ENCODE peak calls at places on chromosomes 7 and 10, in five cellular contexts. One of them, this sample, is unnamed. For H3K27me3, the result is how much of the 10 kb centered on the place peaks cover.

GRCh38 chr7:22633954-22634474 is 93.0 kb upstream of the IL6 start:
- DNase-seq in HCT116: no peak
- DNase-seq in lower lobe of right lung: no peak
- DNase-seq in mammary epithelial cell: no peak
- DNase-seq in mesendoderm: no peak
- DNase-seq in this sample: no peak

GRCh38 chr7:142516038-142516501 is 233.2 kb upstream of the PRSS1 start:
- DNase-seq in mammary epithelial cell: peak
- DNase-seq in mesendoderm: peak
- DNase-seq in HCT116: peak
- DNase-seq in lower lobe of right lung: no peak
- DNase-seq in this sample: no peak

GRCh38 chr7:44109991-44110390 is 5.8 kb downstream of the AEBP1 start:
- DNase-seq in lower lobe of right lung: no peak
- DNase-seq in mesendoderm: no peak
- DNase-seq in HCT116: no peak
- DNase-seq in mammary epithelial cell: no peak
- DNase-seq in this sample: no peak

GRCh38 chr7:129951076-129952011 is 1.4 kb downstream of the UBE2H start:
- DNase-seq in mammary epithelial cell: peak
- DNase-seq in mesendoderm: peak
- DNase-seq in lower lobe of right lung: no peak
- DNase-seq in HCT116: no peak
- DNase-seq in this sample: peak

GRCh38 chr10:50224330-50224952 is 26.9 kb downstream of the ASAH2 start:
- DNase-seq in mammary epithelial cell: peak
- DNase-seq in HCT116: peak
- DNase-seq in lower lobe of right lung: no peak
- DNase-seq in mesendoderm: peak
- DNase-seq in this sample: peak

GRCh38 chr7:85172530-85172941 is 14.3 kb downstream of the SEMA3D start:
- DNase-seq in lower lobe of right lung: no peak
- DNase-seq in HCT116: no peak
- DNase-seq in mammary epithelial cell: peak
- DNase-seq in mesendoderm: no peak
- DNase-seq in this sample: peak

GRCh38 chr10:133357293-133358151 is at the start of gene FUOM:
- DNase-seq in mammary epithelial cell: no peak
- DNase-seq in lower lobe of right lung: peak
- DNase-seq in HCT116: peak
- DNase-seq in mesendoderm: peak
- DNase-seq in this sample: peak

GRCh38 chr7:43904533-43905208 is 1.7 kb downstream of the URGCP start:
- DNase-seq in mammary epithelial cell: peak
- DNase-seq in lower lobe of right lung: no peak
- DNase-seq in mesendoderm: no peak
- DNase-seq in HCT116: no peak
- DNase-seq in this sample: no peak

GRCh38 chr7:99201027-99201426 is 6.9 kb downstream of the KPNA7 start:
- DNase-seq in lower lobe of right lung: no peak
- DNase-seq in HCT116: no peak
- DNase-seq in mammary epithelial cell: peak
- DNase-seq in mesendoderm: no peak
- DNase-seq in this sample: peak

GRCh38 chr10:119450606-119451304 is 91.8 kb downstream of the RGS10 start:
- DNase-seq in HCT116: no peak
- DNase-seq in mesendoderm: no peak
- DNase-seq in mammary epithelial cell: no peak
- DNase-seq in lower lobe of right lung: peak
- DNase-seq in this sample: peak

GRCh38 chr10:4459531-4459930 is 366.5 kb upstream of the AKR1E2 start:
- DNase-seq in mesendoderm: no peak
- DNase-seq in HCT116: no peak
- DNase-seq in lower lobe of right lung: no peak
- DNase-seq in mammary epithelial cell: no peak
- DNase-seq in this sample: peak

GRCh38 chr10:118568327-118568848 is 27.1 kb downstream of the PRLHR start:
- DNase-seq in mammary epithelial cell: peak
- DNase-seq in lower lobe of right lung: no peak
- DNase-seq in mesendoderm: peak
- DNase-seq in HCT116: peak
- DNase-seq in this sample: peak

GRCh38 chr10:60006046-60006445 is 99.7 kb upstream of the CCDC6 start:
- DNase-seq in mammary epithelial cell: peak
- DNase-seq in mesendoderm: no peak
- DNase-seq in HCT116: no peak
- DNase-seq in lower lobe of right lung: no peak
- DNase-seq in this sample: no peak

GRCh38 chr7:77569514-77570232 is 32.6 kb downstream of the PTPN12 start:
- DNase-seq in HCT116: no peak
- DNase-seq in mammary epithelial cell: no peak
- DNase-seq in mesendoderm: no peak
- DNase-seq in lower lobe of right lung: no peak
- DNase-seq in this sample: peak

GRCh38 chr10:3786295-3786981 is 1.4 kb upstream of the KLF6 start:
- DNase-seq in lower lobe of right lung: peak
- DNase-seq in mammary epithelial cell: peak
- DNase-seq in mesendoderm: peak
- DNase-seq in HCT116: peak
- DNase-seq in this sample: no peak

GRCh38 chr10:11331706-11332105 is 279.7 kb downstream of the USP6NL start:
- DNase-seq in mammary epithelial cell: no peak
- DNase-seq in mesendoderm: no peak
- DNase-seq in lower lobe of right lung: no peak
- DNase-seq in HCT116: no peak
- DNase-seq in this sample: peak

GRCh38 chr7:1910827-1911226 is 240.8 kb downstream of the ELFN1 start:
- DNase-seq in mesendoderm: no peak
- DNase-seq in mammary epithelial cell: no peak
- DNase-seq in HCT116: no peak
- DNase-seq in lower lobe of right lung: no peak
- DNase-seq in this sample: no peak

GRCh38 chr7:9937944-9938631 is 1035.6 kb upstream of the PHF14 start:
- DNase-seq in mesendoderm: peak
- DNase-seq in lower lobe of right lung: no peak
- DNase-seq in HCT116: no peak
- DNase-seq in mammary epithelial cell: peak
- DNase-seq in this sample: no peak

GRCh38 chr10:79505771-79506351 is 6.5 kb upstream of the EIF5AL1 start:
- DNase-seq in HCT116: no peak
- DNase-seq in mesendoderm: no peak
- DNase-seq in mammary epithelial cell: no peak
- DNase-seq in lower lobe of right lung: no peak
- DNase-seq in this sample: no peak

GRCh38 chr7:116322541-116322940 is 112.2 kb downstream of the TES start:
- DNase-seq in HCT116: no peak
- DNase-seq in mammary epithelial cell: no peak
- DNase-seq in mesendoderm: no peak
- DNase-seq in lower lobe of right lung: no peak
- DNase-seq in this sample: no peak
- H3K27ac ChIP-seq in HCT116: no peak
- H3K27ac ChIP-seq in mammary epithelial cell: no peak
- H3K27ac ChIP-seq in mesendoderm: no peak
- H3K27ac ChIP-seq in lower lobe of right lung: no peak
- H3K27ac ChIP-seq in this sample: peak

GRCh38 chr10:104255244-104255981 is 721 bp downstream of the GSTO1 start:
- DNase-seq in HCT116: no peak
- DNase-seq in mesendoderm: peak
- DNase-seq in mammary epithelial cell: peak
- DNase-seq in lower lobe of right lung: no peak
- DNase-seq in this sample: peak

GRCh38 chr10:104258209-104258608 is 3.5 kb downstream of the GSTO1 start:
- DNase-seq in mesendoderm: no peak
- DNase-seq in HCT116: no peak
- DNase-seq in mammary epithelial cell: no peak
- DNase-seq in lower lobe of right lung: no peak
- DNase-seq in this sample: no peak

GRCh38 chr10:104254493-104255243 is at the start of gene GSTO1:
- DNase-seq in mesendoderm: peak
- DNase-seq in HCT116: peak
- DNase-seq in lower lobe of right lung: peak
- DNase-seq in mammary epithelial cell: peak
- DNase-seq in this sample: peak

GRCh38 chr10:104257235-104257634 is 2.5 kb downstream of the GSTO1 start:
- DNase-seq in mammary epithelial cell: peak
- DNase-seq in lower lobe of right lung: no peak
- DNase-seq in HCT116: no peak
- DNase-seq in mesendoderm: no peak
- DNase-seq in this sample: no peak

DNA sequence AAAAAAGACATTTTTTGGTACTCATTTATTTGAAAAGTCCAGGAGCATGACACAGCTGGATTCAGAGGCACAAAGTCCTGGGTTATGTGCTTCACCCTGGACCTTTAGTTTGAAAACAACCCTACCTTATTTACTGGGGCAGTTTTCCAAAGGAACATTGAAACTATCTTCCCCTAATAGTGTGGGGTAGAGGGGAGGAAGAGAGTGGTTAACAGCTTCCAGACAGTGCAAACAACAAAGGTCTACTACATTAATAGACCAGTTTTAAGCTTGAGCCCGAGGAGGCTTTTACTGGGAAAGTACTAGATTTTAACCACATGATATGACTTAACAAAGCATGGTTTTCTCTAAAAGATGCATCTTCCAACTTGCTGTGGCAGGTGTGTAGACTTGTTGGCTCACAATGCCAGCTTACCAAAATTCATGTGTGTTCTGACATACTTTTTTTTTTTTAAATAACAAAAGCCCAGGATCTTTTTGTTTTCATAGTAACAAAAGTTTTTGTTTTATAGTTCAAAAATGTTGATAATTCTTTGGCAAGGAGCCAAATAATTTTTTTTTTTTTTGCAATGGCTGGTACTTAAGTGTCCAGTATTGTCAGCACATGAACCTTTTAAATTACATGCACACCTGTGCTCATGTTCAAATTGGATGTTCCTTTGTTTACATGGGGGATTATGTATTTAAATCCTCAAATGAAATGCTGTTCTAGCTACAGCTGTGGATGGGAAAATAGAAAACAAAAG is 1.8 kb downstream of the GSTO1 start:
- DNase-seq in HCT116: no peak
- DNase-seq in mesendoderm: no peak
- DNase-seq in lower lobe of right lung: no peak
- DNase-seq in mammary epithelial cell: peak
- DNase-seq in this sample: no peak
- H3K4me3 ChIP-seq in HCT116: no peak
- H3K4me3 ChIP-seq in mesendoderm: peak
- H3K4me3 ChIP-seq in lower lobe of right lung: peak
- H3K4me3 ChIP-seq in mammary epithelial cell: peak
- H3K4me3 ChIP-seq in this sample: peak

DNA sequence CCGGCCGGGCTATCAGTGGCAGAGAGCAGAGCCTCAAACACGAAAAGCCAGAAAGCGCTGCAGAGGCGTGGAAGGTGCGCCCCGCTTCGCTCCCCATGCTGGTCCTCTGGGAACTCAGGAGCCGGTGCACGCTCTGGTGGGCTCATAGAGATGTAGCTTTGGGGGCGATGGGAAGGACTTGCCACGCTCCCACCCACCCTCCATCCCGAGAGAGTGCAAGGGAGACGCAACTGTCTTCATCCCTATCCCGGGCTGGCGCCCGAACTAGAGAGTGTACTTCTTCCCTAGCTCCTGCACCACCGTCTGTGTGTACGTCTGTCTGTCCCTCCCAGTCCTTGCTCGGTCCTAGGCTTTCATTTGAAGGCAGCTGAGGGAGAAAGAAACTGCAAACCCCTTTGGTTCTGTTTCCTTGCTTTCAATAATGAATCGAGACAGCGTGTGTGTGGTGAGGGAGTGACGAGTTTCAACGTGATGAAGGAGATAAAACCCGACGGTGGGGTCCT is 6.1 kb upstream of the EMX2 start:
- DNase-seq in mammary epithelial cell: no peak
- DNase-seq in HCT116: no peak
- DNase-seq in mesendoderm: peak
- DNase-seq in lower lobe of right lung: no peak
- DNase-seq in this sample: no peak
- H3K27me3 ChIP-seq in mammary epithelial cell: half or more
- H3K27me3 ChIP-seq in HCT116: under half
- H3K27me3 ChIP-seq in mesendoderm: half or more
- H3K27me3 ChIP-seq in lower lobe of right lung: half or more
- H3K27me3 ChIP-seq in this sample: half or more

DNA sequence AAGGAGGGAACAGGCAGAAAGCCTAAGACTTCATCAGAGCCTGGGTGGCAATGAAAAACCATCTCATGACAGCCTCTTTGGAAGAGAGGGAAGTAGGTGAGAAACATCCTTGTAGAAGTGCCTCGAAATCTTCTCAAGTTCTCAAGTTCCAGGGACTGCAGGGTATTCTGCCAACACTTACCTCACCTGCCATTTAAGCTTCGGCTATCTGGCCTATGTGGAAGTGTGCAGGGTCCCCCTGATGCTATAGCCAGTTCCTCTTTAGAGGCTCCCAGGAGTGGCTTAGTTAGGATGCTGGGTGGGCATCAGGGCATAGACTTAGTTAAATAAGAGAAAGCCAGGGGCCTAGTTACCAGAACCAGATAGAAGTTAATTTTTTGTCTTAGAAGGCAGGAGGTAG is 27.0 kb downstream of the ABCC2 start:
- DNase-seq in mesendoderm: no peak
- DNase-seq in lower lobe of right lung: no peak
- DNase-seq in mammary epithelial cell: no peak
- DNase-seq in HCT116: no peak
- DNase-seq in this sample: no peak
- H3K27ac ChIP-seq in mesendoderm: no peak
- H3K27ac ChIP-seq in lower lobe of right lung: peak
- H3K27ac ChIP-seq in mammary epithelial cell: no peak
- H3K27ac ChIP-seq in HCT116: no peak
- H3K27ac ChIP-seq in this sample: no peak

GRCh38 chr10:787933-788651 is 98.6 kb upstream of the DIP2C start:
- DNase-seq in mesendoderm: no peak
- DNase-seq in lower lobe of right lung: no peak
- DNase-seq in HCT116: no peak
- DNase-seq in mammary epithelial cell: no peak
- DNase-seq in this sample: peak
- H3K4me3 ChIP-seq in mesendoderm: no peak
- H3K4me3 ChIP-seq in lower lobe of right lung: no peak
- H3K4me3 ChIP-seq in HCT116: no peak
- H3K4me3 ChIP-seq in mammary epithelial cell: no peak
- H3K4me3 ChIP-seq in this sample: peak

DNA sequence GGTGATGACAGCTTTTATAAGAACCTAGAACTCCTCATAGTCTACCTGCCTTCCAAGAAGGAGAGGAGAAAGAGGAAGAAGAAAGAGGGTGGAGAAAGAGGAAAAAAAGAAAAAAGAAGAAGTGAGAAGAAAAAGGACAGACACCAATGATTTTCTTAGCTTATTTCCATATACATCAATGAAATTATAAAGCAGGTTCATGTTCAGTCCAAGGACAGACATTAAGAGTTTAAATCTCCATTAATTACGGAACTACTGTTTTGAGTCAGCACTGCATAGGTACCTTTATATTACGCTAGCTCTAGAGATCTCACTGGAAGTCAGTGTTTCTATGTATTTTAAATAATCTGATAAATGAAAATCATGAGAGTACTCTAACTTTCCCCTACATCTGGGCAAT is 309.0 kb upstream of the HGF start:
- DNase-seq in lower lobe of right lung: no peak
- DNase-seq in HCT116: no peak
- DNase-seq in mesendoderm: no peak
- DNase-seq in mammary epithelial cell: no peak
- DNase-seq in this sample: no peak
- H3K27me3 ChIP-seq in lower lobe of right lung: under half
- H3K27me3 ChIP-seq in HCT116: under half
- H3K27me3 ChIP-seq in mesendoderm: under half
- H3K27me3 ChIP-seq in mammary epithelial cell: under half
- H3K27me3 ChIP-seq in this sample: under half

GRCh38 chr10:99630991-99631390 is 10.8 kb upstream of the SLC25A28 start:
- DNase-seq in lower lobe of right lung: no peak
- DNase-seq in mesendoderm: no peak
- DNase-seq in HCT116: no peak
- DNase-seq in mammary epithelial cell: peak
- DNase-seq in this sample: no peak
- H3K27ac ChIP-seq in lower lobe of right lung: no peak
- H3K27ac ChIP-seq in mesendoderm: no peak
- H3K27ac ChIP-seq in HCT116: no peak
- H3K27ac ChIP-seq in mammary epithelial cell: no peak
- H3K27ac ChIP-seq in this sample: no peak

This sample was measured in brain microvascular endothelial cell.